ENCODE peak calls at places on chromosome 22, in ten cellular contexts. S is activated CD4-positive, alpha-beta T cell treated with anti-CD3 and anti-CD28 coated beads, Interleukin-2, amount 10 ng/mL, durations not matched to agents 7 days and 5 days; E is stimulated activated naive CD8-positive, alpha-beta T cell treated with anti-CD3 and anti-CD28 coated beads, Interleukin-15, Interleukin-2, amounts not matched to agents 100 U/mL and 50 U/mL, for 24 hours; I is stimulated activated CD8-positive, alpha-beta memory T cell treated with anti-CD3 and anti-CD28 coated beads, Interleukin-12 subunit alpha, Interleukin-12 subunit beta, amount 100 ng/mL, for 1 hour; K is M059J; T is body of pancreas; P is A549; X is NCI-H2171 treated with DMSO at 0.1 percent for 48 hours; Z is amniotic stem cell; J is fibroblast of pulmonary artery. D is an unnamed sample.

GRCh38 chr22:19514831-19515565 is 9.2 kb downstream of the CLDN5 start:
- DNase-seq in X (peak), Z (no peak), J (peak), T (no peak), E (no peak), P (no peak), K (no peak), I (no peak), S (no peak), D (no peak)

GRCh38 chr22:34973016-34973415 is 92.9 kb upstream of the ISX start:
- DNase-seq in E (no peak), K (peak), S (no peak), P (no peak), Z (no peak), X (no peak), I (no peak), T (no peak), J (no peak), D (no peak)

GRCh38 chr22:39579909-39580571 is 9.5 kb downstream of the CACNA1I start:
- DNase-seq in I (no peak), S (no peak), Z (no peak), X (no peak), K (no peak), E (no peak), J (no peak), P (no peak), T (no peak), D (no peak)

GRCh38 chr22:46026907-46027218 is 49.9 kb upstream of the WNT7B start:
- DNase-seq in E (no peak), T (no peak), S (no peak), P (no peak), X (no peak), Z (no peak), K (peak), I (no peak), J (no peak), D (no peak)

GRCh38 chr22:42967005-42967404 is 47.9 kb downstream of the PACSIN2 start:
- DNase-seq in S (no peak), T (no peak), Z (no peak), K (no peak), E (no peak), P (no peak), J (no peak), X (no peak), I (no peak), D (no peak)

GRCh38 chr22:41237707-41238569 is 2.8 kb downstream of the CHADL start:
- DNase-seq in P (no peak), K (no peak), T (peak), J (peak), S (peak), I (peak), Z (no peak), E (peak), X (peak), D (peak)

GRCh38 chr22:36386900-36387663 is 685 bp downstream of the MYH9 start:
- DNase-seq in E (peak), X (no peak), K (no peak), Z (no peak), S (peak), P (no peak), T (peak), I (peak), J (no peak), D (peak)

GRCh38 chr22:46012881-46013281 is 35.9 kb upstream of the WNT7B start:
- DNase-seq in E (no peak), S (no peak), I (no peak), K (no peak), J (no peak), Z (no peak), P (no peak), X (no peak), T (no peak), D (no peak)

GRCh38 chr22:25488244-25489020 is 76.0 kb upstream of the GRK3 start:
- DNase-seq in K (peak), J (peak), X (peak), T (peak), P (peak), Z (peak), S (no peak), I (no peak), E (peak), D (peak)